ENCODE peak calls at places on chromosome 18, in ten cellular contexts. K, V, B, I, G, Q, U, O, H and S are unnamed samples.

GRCh38 chr18:31232779-31233424 is 70.2 kb upstream of the DSC1 start:
- DNase-seq in G (no peak), O (no peak), I (no peak), U (no peak), V (no peak), B (no peak), Q (no peak), K (no peak), H (no peak), S (peak; percentile 78)

GRCh38 chr18:2240311-2240705 is 331.0 kb downstream of the METTL4 start:
- DNase-seq in B (no peak), K (no peak), G (no peak), H (no peak), I (no peak), V (no peak), O (no peak), U (no peak), Q (no peak), S (no peak)

GRCh38 chr18:54926593-54927297 is 32.5 kb downstream of the CCDC68 start:
- DNase-seq in G (peak; percentile 8), O (no peak), B (no peak), V (no peak), U (no peak), Q (no peak), K (no peak), I (no peak), H (no peak), S (no peak)

GRCh38 chr18:65725421-65726050 is 25.3 kb upstream of the CDH7 start:
- DNase-seq in H (peak; percentile 7), O (no peak), V (peak; percentile 42), U (no peak), K (no peak), B (no peak), I (peak; percentile 82), Q (no peak), G (no peak), S (no peak)

GRCh38 chr18:7626922-7627440 is 59.9 kb downstream of the PTPRM start:
- DNase-seq in G (peak; percentile 70), Q (no peak), U (no peak), O (no peak), K (no peak), B (no peak), V (no peak), H (peak; percentile 26), I (no peak), S (no peak)

GRCh38 chr18:62744076-62744705 is 28.9 kb downstream of the PHLPP1 start:
- DNase-seq in V (peak; percentile 15), K (no peak), B (no peak), O (no peak), H (no peak), I (no peak), Q (no peak), U (no peak), G (peak; percentile 5), S (no peak)

GRCh38 chr18:65091737-65092329 is 659.0 kb upstream of the CDH7 start:
- DNase-seq in V (no peak), Q (no peak), U (no peak), I (peak; percentile 43), H (peak; percentile 2), G (no peak), B (no peak), O (no peak), K (peak; percentile 24), S (peak; percentile 72)

GRCh38 chr18:4444306-4444705 is 10.8 kb downstream of the DLGAP1 start:
- DNase-seq in O (no peak), H (no peak), U (no peak), B (no peak), Q (no peak), V (no peak), K (no peak), G (no peak), I (no peak), S (no peak)

GRCh38 chr18:75475228-75475627 is 47.7 kb upstream of the SMIM21 start:
- DNase-seq in G (peak; percentile 91), Q (no peak), K (no peak), U (no peak), H (no peak), B (no peak), V (no peak), O (no peak), I (no peak), S (no peak)

GRCh38 chr18:57737661-57738060 is 65.5 kb downstream of the ATP8B1 start:
- DNase-seq in I (no peak), Q (no peak), V (peak; percentile 57), U (no peak), B (no peak), O (no peak), K (no peak), H (no peak), G (peak; percentile 92), S (no peak)

GRCh38 chr18:9008709-9009635 is 93.5 kb upstream of the NDUFV2 start:
- DNase-seq in U (no peak), I (no peak), Q (no peak), H (no peak), V (no peak), G (no peak), B (no peak), K (no peak), O (no peak), S (no peak)

GRCh38 chr18:37864122-37864521 is 298.5 kb upstream of the CELF4 start:
- DNase-seq in O (no peak), U (no peak), G (no peak), I (no peak), V (no peak), K (no peak), Q (no peak), H (no peak), B (no peak), S (no peak)

GRCh38 chr18:47932603-47933002 is 2.1 kb upstream of the SMAD2 start:
- DNase-seq in Q (no peak), V (no peak), G (no peak), U (no peak), H (no peak), I (no peak), O (no peak), K (no peak), B (no peak), S (no peak)